ENCODE peak calls at places on chromosomes 12 and 14, in five cellular contexts. N is effector memory CD4-positive, alpha-beta T cell; P is thyroid gland; B is SJSA1; T is left lung. W is an unnamed sample.

GRCh38 chr14:50083467-50084337 is 32.7 kb downstream of the VCPKMT start:
- DNase-seq in B (no peak), P (no peak), N (peak), T (no peak), W (peak)

GRCh38 chr12:27018071-27018470 is 3.9 kb upstream of the TM7SF3 start:
- DNase-seq in T (no peak), N (no peak), B (no peak), P (no peak), W (no peak)

GRCh38 chr14:57057803-57058202 is 210.9 kb downstream of the EXOC5 start:
- DNase-seq in P (no peak), B (no peak), T (no peak), N (no peak), W (no peak)

GRCh38 chr14:64955297-64955696 is 12.8 kb upstream of the GPX2 start:
- DNase-seq in P (peak), T (no peak), N (no peak), B (no peak), W (no peak)

GRCh38 chr12:9040484-9041186 is 51.3 kb downstream of the KLRG1 start:
- DNase-seq in B (no peak), N (no peak), T (no peak), P (no peak), W (peak)

GRCh38 chr14:97218336-97218712 is 421.1 kb downstream of the VRK1 start:
- DNase-seq in N (no peak), B (no peak), P (no peak), T (no peak), W (no peak)

GRCh38 chr14:38053684-38054083 is 154.0 kb upstream of the SSTR1 start:
- DNase-seq in B (no peak), P (no peak), N (no peak), T (no peak), W (no peak)

GRCh38 chr12:106814649-106815048 is 40.2 kb downstream of the RIC8B start:
- DNase-seq in T (no peak), N (no peak), P (no peak), B (no peak), W (no peak)

GRCh38 chr14:77281852-77282251 is 10.8 kb upstream of the NGB start:
- DNase-seq in N (no peak), P (no peak), T (no peak), B (no peak), W (no peak)

GRCh38 chr14:76381817-76382494 is 6.0 kb downstream of the ESRRB start:
- DNase-seq in B (no peak), T (no peak), N (no peak), P (no peak), W (no peak)

GRCh38 chr12:68428724-68429580 is 96.8 kb upstream of the MDM1 start:
- DNase-seq in P (no peak), N (no peak), B (no peak), T (no peak), W (no peak)

GRCh38 chr12:45298721-45299120 is 82.8 kb downstream of the ANO6 start:
- DNase-seq in T (no peak), B (no peak), N (no peak), P (no peak), W (no peak)

GRCh38 chr12:41606741-41607460 is 418.8 kb downstream of the PDZRN4 start:
- DNase-seq in N (no peak), P (no peak), B (no peak), T (no peak), W (no peak)

GRCh38 chr14:44404599-44405349 is 102.3 kb downstream of the FSCB start:
- DNase-seq in N (no peak), T (no peak), P (no peak), B (no peak), W (no peak)

GRCh38 chr12:104712477-104712876 is 245.6 kb downstream of the SLC41A2 start:
- DNase-seq in B (no peak), T (no peak), P (no peak), N (no peak), W (no peak)

GRCh38 chr12:90102957-90103652 is 394.5 kb upstream of the ATP2B1 start:
- DNase-seq in N (no peak), B (peak), P (no peak), T (no peak), W (peak)

GRCh38 chr14:22427771-22428228 is 161.2 kb downstream of the DAD1 start:
- DNase-seq in P (peak), T (no peak), B (peak), N (no peak), W (no peak)

GRCh38 chr14:66284346-66284745 is 201.8 kb upstream of the CCDC196 start:
- DNase-seq in P (no peak), B (no peak), N (no peak), T (no peak), W (no peak)

GRCh38 chr14:51353901-51354300 is 113.9 kb downstream of the TMX1 start:
- DNase-seq in N (no peak), B (no peak), T (no peak), P (no peak), W (no peak)

GRCh38 chr12:27732281-27732680 is 21.6 kb downstream of the MRPS35 start:
- DNase-seq in T (no peak), P (no peak), N (no peak), B (no peak), W (peak)

GRCh38 chr12:730550-730949 is 21.8 kb upstream of the WNK1 start:
- DNase-seq in N (no peak), P (no peak), B (no peak), T (no peak), W (no peak)

GRCh38 chr12:92136883-92137582 is 8.6 kb downstream of the BTG1 start:
- DNase-seq in P (no peak), T (no peak), B (peak), N (no peak), W (no peak)

GRCh38 chr12:104951759-104952509 is 6.2 kb downstream of the SLC41A2 start:
- DNase-seq in B (no peak), P (no peak), N (no peak), T (no peak), W (no peak)

GRCh38 chr14:26992403-26993115 is 394.7 kb upstream of the NOVA1 start:
- DNase-seq in N (no peak), P (no peak), T (no peak), B (no peak), W (no peak)

GRCh38 chr14:32073537-32074189 is 3.4 kb upstream of the ARHGAP5 start:
- DNase-seq in N (no peak), B (peak), T (no peak), P (peak), W (peak)

GRCh38 chr12:95312656-95313055 is 95.0 kb downstream of the VEZT start:
- DNase-seq in B (no peak), P (no peak), T (no peak), N (no peak), W (no peak)

GRCh38 chr14:23933108-23933507 is 20.5 kb upstream of the DHRS4 start:
- DNase-seq in N (no peak), B (no peak), P (no peak), T (no peak), W (no peak)

GRCh38 chr12:42085596-42085995 is 59.1 kb downstream of the GXYLT1 start:
- DNase-seq in B (no peak), P (no peak), N (no peak), T (no peak), W (no peak)

GRCh38 chr12:49888461-49889151 is 15.1 kb downstream of the FAIM2 start:
- DNase-seq in P (no peak), T (no peak), N (no peak), B (no peak), W (no peak)

GRCh38 chr14:104550340-104550848 is 29.2 kb upstream of the C14orf180 start:
- DNase-seq in P (no peak), T (peak), B (no peak), N (no peak), W (no peak)

GRCh38 chr12:94594443-94594825 is 55.9 kb downstream of the TMCC3 start:
- DNase-seq in T (no peak), B (no peak), P (no peak), N (no peak), W (no peak)

GRCh38 chr14:77491056-77491455 is 7.6 kb downstream of the ISM2 start:
- DNase-seq in B (no peak), T (no peak), P (no peak), N (no peak), W (no peak)

GRCh38 chr12:81668475-81668874 is 90.7 kb downstream of the PPFIA2 start:
- DNase-seq in T (no peak), P (no peak), N (no peak), B (peak), W (no peak)

GRCh38 chr14:91417983-91418386 is 365 bp upstream of the CCDC88C start:
- DNase-seq in B (no peak), T (no peak), P (no peak), N (peak), W (peak)

GRCh38 chr14:90455100-90455571 is 58.3 kb downstream of the CALM1 start:
- DNase-seq in T (no peak), P (no peak), N (no peak), B (no peak), W (no peak)

GRCh38 chr14:46769292-46769691 is 117.7 kb upstream of the RPL10L start:
- DNase-seq in B (no peak), T (no peak), N (no peak), P (no peak), W (no peak)

DNA sequence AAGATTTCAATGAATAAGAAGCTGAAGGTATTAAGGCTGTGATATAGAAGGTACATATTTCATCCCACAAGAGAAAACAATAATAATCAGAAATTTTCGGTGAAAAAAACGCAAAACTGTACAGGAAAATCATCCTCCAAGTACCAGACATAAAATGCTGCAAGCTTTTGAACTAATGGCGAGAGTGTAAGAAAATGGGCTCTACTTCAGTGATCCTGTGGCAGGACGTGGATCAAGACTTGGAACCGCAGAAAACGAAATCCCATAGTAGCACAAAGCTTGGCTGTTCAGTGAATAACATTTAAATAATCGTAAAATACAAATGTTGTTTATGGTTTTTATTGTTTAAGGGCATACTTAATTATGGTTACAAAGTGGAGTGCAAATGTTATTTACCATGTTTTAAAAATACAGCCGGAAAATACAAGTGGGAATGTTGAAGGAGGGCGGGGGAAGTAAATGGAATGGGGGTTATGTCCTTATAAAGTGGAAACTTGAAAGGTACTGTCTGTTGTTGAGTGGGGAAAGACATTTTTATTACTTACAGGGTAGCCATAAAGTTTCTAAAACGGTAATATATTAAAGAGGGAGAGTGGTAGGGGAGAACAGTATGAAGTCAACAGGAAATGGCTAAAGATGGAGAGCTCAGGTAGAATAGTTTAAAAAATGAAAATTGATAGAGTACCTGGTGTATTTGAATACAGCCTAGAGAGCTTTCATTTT is 1.1 kb downstream of the SMIM10L1 start:
- DNase-seq in T (no peak), N (no peak), B (no peak), P (no peak), W (no peak)
- H3K27ac ChIP-seq in T (peak), N (peak), B (peak), P (peak), W (peak)

DNA sequence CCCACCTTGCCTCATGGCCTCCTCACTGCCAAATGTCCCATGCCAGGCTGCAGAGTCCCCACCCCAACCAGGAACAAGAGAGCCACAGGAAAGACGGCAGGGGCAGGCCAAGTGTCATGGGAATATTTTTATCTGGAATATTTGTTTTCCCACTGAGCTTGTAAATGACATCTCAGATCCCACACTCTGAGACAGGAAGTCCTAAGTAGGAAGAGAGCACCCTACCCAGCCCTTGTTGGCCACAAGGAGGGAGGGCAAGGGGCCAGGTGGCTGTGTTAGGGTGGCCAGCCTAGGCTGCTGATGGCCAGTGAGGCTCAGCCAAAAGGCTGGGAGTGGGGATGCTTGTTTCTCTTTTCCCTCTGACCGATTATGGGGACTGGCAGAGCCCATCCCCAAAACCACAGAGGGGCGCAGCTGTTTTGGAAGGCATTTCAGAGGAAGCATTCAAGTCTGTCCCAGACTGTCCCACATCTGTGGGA is 7.7 kb upstream of the MEG3 start:
- DNase-seq in B (no peak), N (no peak), T (no peak), P (no peak), W (no peak)
- H3K27ac ChIP-seq in B (no peak), N (no peak), T (no peak), P (no peak), W (no peak)

GRCh38 chr12:109475121-109475520 is 2.0 kb downstream of the KCTD10 start:
- DNase-seq in N (no peak), B (no peak), P (no peak), T (no peak), W (no peak)
- H3K27ac ChIP-seq in N (no peak), B (no peak), P (peak), T (no peak), W (no peak)

GRCh38 chr12:46438256-46438655 is 65.7 kb upstream of the SLC38A2 start:
- DNase-seq in T (no peak), N (no peak), B (no peak), P (no peak), W (no peak)
- H3K27ac ChIP-seq in T (no peak), N (no peak), B (no peak), P (no peak), W (no peak)

W was measured in CD4-positive, CD25-positive, alpha-beta regulatory T cell.